ENCODE peak calls at places on chromosomes 6 and 20, in ten cellular contexts. One of them, this sample, is unnamed.

GRCh38 chr6:149273318-149273717 is 44.2 kb upstream of the TAB2 start:
- DNase-seq in ascending aorta: no peak
- DNase-seq in upper lobe of left lung: peak; percentile 62
- DNase-seq in SK-N-SH: no peak
- DNase-seq in HCT116: no peak
- DNase-seq in uterus: no peak
- DNase-seq in breast epithelium: no peak
- DNase-seq in testis: no peak
- DNase-seq in psoas muscle: no peak
- DNase-seq in PC-3: no peak
- DNase-seq in this sample: peak; percentile 33

GRCh38 chr6:46156701-46157100 is 14.1 kb downstream of the ENPP5 start:
- DNase-seq in psoas muscle: no peak
- DNase-seq in uterus: no peak
- DNase-seq in upper lobe of left lung: no peak
- DNase-seq in breast epithelium: no peak
- DNase-seq in ascending aorta: no peak
- DNase-seq in testis: no peak
- DNase-seq in SK-N-SH: no peak
- DNase-seq in PC-3: no peak
- DNase-seq in HCT116: no peak
- DNase-seq in this sample: no peak

GRCh38 chr6:148530394-148530923 is 187.8 kb downstream of the SASH1 start:
- DNase-seq in SK-N-SH: no peak
- DNase-seq in PC-3: peak; percentile 32
- DNase-seq in ascending aorta: no peak
- DNase-seq in uterus: no peak
- DNase-seq in HCT116: no peak
- DNase-seq in breast epithelium: no peak
- DNase-seq in testis: no peak
- DNase-seq in psoas muscle: no peak
- DNase-seq in upper lobe of left lung: no peak
- DNase-seq in this sample: no peak

GRCh38 chr6:103570431-103570830 is 1289.3 kb downstream of the HACE1 start:
- DNase-seq in HCT116: no peak
- DNase-seq in uterus: no peak
- DNase-seq in upper lobe of left lung: no peak
- DNase-seq in SK-N-SH: no peak
- DNase-seq in ascending aorta: no peak
- DNase-seq in PC-3: no peak
- DNase-seq in breast epithelium: no peak
- DNase-seq in testis: no peak
- DNase-seq in psoas muscle: no peak
- DNase-seq in this sample: no peak

GRCh38 chr6:82712826-82713225 is 349.2 kb downstream of the TPBG start:
- DNase-seq in breast epithelium: no peak
- DNase-seq in SK-N-SH: peak; percentile 12
- DNase-seq in psoas muscle: no peak
- DNase-seq in uterus: no peak
- DNase-seq in HCT116: no peak
- DNase-seq in ascending aorta: no peak
- DNase-seq in PC-3: peak; percentile 23
- DNase-seq in testis: no peak
- DNase-seq in upper lobe of left lung: no peak
- DNase-seq in this sample: no peak

GRCh38 chr6:31901415-31901952 is 402 bp downstream of the ZBTB12 start:
- DNase-seq in uterus: peak; percentile 77
- DNase-seq in testis: peak; percentile 66
- DNase-seq in breast epithelium: peak; percentile 40
- DNase-seq in upper lobe of left lung: peak; percentile 41
- DNase-seq in psoas muscle: peak; percentile 70
- DNase-seq in HCT116: no peak
- DNase-seq in PC-3: peak; percentile 37
- DNase-seq in ascending aorta: no peak
- DNase-seq in SK-N-SH: peak; percentile 83
- DNase-seq in this sample: peak; percentile 66

GRCh38 chr6:25411316-25411961 is 132.3 kb downstream of the CARMIL1 start:
- DNase-seq in psoas muscle: no peak
- DNase-seq in testis: no peak
- DNase-seq in upper lobe of left lung: no peak
- DNase-seq in PC-3: no peak
- DNase-seq in ascending aorta: no peak
- DNase-seq in breast epithelium: no peak
- DNase-seq in uterus: no peak
- DNase-seq in HCT116: no peak
- DNase-seq in SK-N-SH: no peak
- DNase-seq in this sample: no peak

GRCh38 chr20:25020345-25020744 is 27.8 kb upstream of the APMAP start:
- DNase-seq in breast epithelium: no peak
- DNase-seq in ascending aorta: no peak
- DNase-seq in upper lobe of left lung: peak; percentile 11
- DNase-seq in HCT116: no peak
- DNase-seq in psoas muscle: no peak
- DNase-seq in testis: no peak
- DNase-seq in PC-3: no peak
- DNase-seq in uterus: no peak
- DNase-seq in SK-N-SH: no peak
- DNase-seq in this sample: no peak

GRCh38 chr6:52346503-52346902 is 15.4 kb upstream of the PAQR8 start:
- DNase-seq in psoas muscle: no peak
- DNase-seq in uterus: no peak
- DNase-seq in upper lobe of left lung: no peak
- DNase-seq in HCT116: no peak
- DNase-seq in SK-N-SH: no peak
- DNase-seq in PC-3: peak; percentile 66
- DNase-seq in ascending aorta: no peak
- DNase-seq in testis: no peak
- DNase-seq in breast epithelium: no peak
- DNase-seq in this sample: no peak

GRCh38 chr20:63360850-63361497 is at the start of gene CHRNA4:
- DNase-seq in breast epithelium: no peak
- DNase-seq in PC-3: no peak
- DNase-seq in upper lobe of left lung: no peak
- DNase-seq in ascending aorta: no peak
- DNase-seq in uterus: no peak
- DNase-seq in HCT116: no peak
- DNase-seq in testis: no peak
- DNase-seq in psoas muscle: no peak
- DNase-seq in SK-N-SH: peak; percentile 68
- DNase-seq in this sample: peak; percentile 4

GRCh38 chr6:132919476-132919875 is 105.1 kb downstream of the RPS12 start:
- DNase-seq in uterus: peak; percentile 81
- DNase-seq in HCT116: no peak
- DNase-seq in breast epithelium: peak; percentile 32
- DNase-seq in SK-N-SH: no peak
- DNase-seq in upper lobe of left lung: peak; percentile 80
- DNase-seq in psoas muscle: peak; percentile 69
- DNase-seq in testis: peak; percentile 61
- DNase-seq in ascending aorta: no peak
- DNase-seq in PC-3: peak; percentile 70
- DNase-seq in this sample: peak; percentile 60

GRCh38 chr6:35984701-35985100 is 39.7 kb downstream of the SLC26A8 start:
- DNase-seq in ascending aorta: no peak
- DNase-seq in testis: no peak
- DNase-seq in uterus: no peak
- DNase-seq in PC-3: no peak
- DNase-seq in breast epithelium: no peak
- DNase-seq in psoas muscle: no peak
- DNase-seq in upper lobe of left lung: no peak
- DNase-seq in HCT116: no peak
- DNase-seq in SK-N-SH: no peak
- DNase-seq in this sample: no peak

GRCh38 chr20:4810446-4811019 is 88.8 kb downstream of the PRND start:
- DNase-seq in PC-3: no peak
- DNase-seq in upper lobe of left lung: no peak
- DNase-seq in breast epithelium: no peak
- DNase-seq in HCT116: no peak
- DNase-seq in testis: no peak
- DNase-seq in psoas muscle: no peak
- DNase-seq in uterus: no peak
- DNase-seq in ascending aorta: no peak
- DNase-seq in SK-N-SH: no peak
- DNase-seq in this sample: no peak
- H3K4me1 ChIP-seq in PC-3: peaks cover 10% of the 10 kb centered on the region
- H3K4me1 ChIP-seq in upper lobe of left lung: peaks cover 80% of the 10 kb centered on the region
- H3K4me1 ChIP-seq in breast epithelium: no peaks in the 10 kb centered on the region
- H3K4me1 ChIP-seq in HCT116: no peaks in the 10 kb centered on the region
- H3K4me1 ChIP-seq in testis: peaks cover 54% of the 10 kb centered on the region
- H3K4me1 ChIP-seq in psoas muscle: no peaks in the 10 kb centered on the region
- H3K4me1 ChIP-seq in uterus: peaks cover 8% of the 10 kb centered on the region
- H3K4me1 ChIP-seq in ascending aorta: peaks cover 2% of the 10 kb centered on the region
- H3K4me1 ChIP-seq in SK-N-SH: no peaks in the 10 kb centered on the region
- H3K4me1 ChIP-seq in this sample: peaks cover 98% of the 10 kb centered on the region

GRCh38 chr6:2760882-2761842 is 4.0 kb upstream of the WRNIP1 start:
- DNase-seq in breast epithelium: no peak
- DNase-seq in ascending aorta: no peak
- DNase-seq in uterus: no peak
- DNase-seq in testis: no peak
- DNase-seq in PC-3: peak; percentile 73
- DNase-seq in HCT116: no peak
- DNase-seq in SK-N-SH: no peak
- DNase-seq in upper lobe of left lung: no peak
- DNase-seq in psoas muscle: no peak
- DNase-seq in this sample: no peak
- TF ChIP-seq CTCF in breast epithelium: no peak
- TF ChIP-seq CTCF in ascending aorta: peak; percentile 34
- TF ChIP-seq CTCF in uterus: no peak
- TF ChIP-seq CTCF in testis: no peak
- TF ChIP-seq CTCF in PC-3: peak; percentile 71
- TF ChIP-seq CTCF in HCT116: peak; percentile 48
- TF ChIP-seq CTCF in SK-N-SH: peak; percentile 40
- TF ChIP-seq CTCF in upper lobe of left lung: peak; percentile 23
- TF ChIP-seq CTCF in psoas muscle: peak; percentile 60
- TF ChIP-seq CTCF in this sample: peak; percentile 31

DNA sequence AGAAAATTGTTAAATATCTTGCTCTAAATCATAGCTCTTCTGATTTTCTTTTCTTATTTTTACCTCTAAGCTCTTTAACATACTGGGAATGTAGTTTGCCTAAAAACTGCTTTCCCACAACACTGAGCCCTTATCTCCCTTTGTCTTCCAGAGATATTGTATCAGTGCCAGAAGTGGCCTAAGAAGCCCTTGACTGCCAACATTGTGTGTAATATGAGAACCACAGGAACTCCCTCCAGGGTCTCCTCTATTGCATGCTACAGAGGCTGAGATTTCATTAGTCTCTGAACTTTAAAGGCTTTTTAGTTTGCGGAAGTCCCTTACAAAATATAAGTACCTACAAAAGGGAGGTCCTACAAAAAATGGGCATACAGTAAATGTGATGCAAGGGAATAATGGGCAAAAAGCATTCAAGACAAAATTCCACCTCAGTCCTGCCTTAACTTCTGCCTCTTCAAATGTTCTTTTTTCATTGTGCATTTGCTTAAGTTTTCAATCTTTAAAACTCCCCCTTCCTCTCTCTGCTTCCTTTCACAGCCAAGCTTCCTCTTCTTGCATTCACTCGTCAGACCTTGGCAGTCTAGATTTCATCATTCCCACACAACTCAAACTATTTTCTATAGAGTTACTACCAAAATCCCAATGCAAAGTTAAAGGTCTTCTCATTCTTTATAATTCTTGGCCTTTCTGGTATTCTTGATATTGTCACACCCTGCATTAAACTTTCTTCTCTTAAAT is 76.5 kb downstream of the ADGRG6 start:
- DNase-seq in uterus: no peak
- DNase-seq in HCT116: peak; percentile 53
- DNase-seq in SK-N-SH: no peak
- DNase-seq in ascending aorta: no peak
- DNase-seq in psoas muscle: no peak
- DNase-seq in testis: peak; percentile 23
- DNase-seq in PC-3: peak; percentile 85
- DNase-seq in breast epithelium: no peak
- DNase-seq in upper lobe of left lung: peak; percentile 24
- DNase-seq in this sample: peak; percentile 19
- H3K4me1 ChIP-seq in uterus: no peaks in the 10 kb centered on the region
- H3K4me1 ChIP-seq in HCT116: peaks cover 83% of the 10 kb centered on the region
- H3K4me1 ChIP-seq in SK-N-SH: no peaks in the 10 kb centered on the region
- H3K4me1 ChIP-seq in ascending aorta: no peaks in the 10 kb centered on the region
- H3K4me1 ChIP-seq in psoas muscle: no peaks in the 10 kb centered on the region
- H3K4me1 ChIP-seq in testis: no peaks in the 10 kb centered on the region
- H3K4me1 ChIP-seq in PC-3: peaks cover 70% of the 10 kb centered on the region
- H3K4me1 ChIP-seq in breast epithelium: peaks cover 7% of the 10 kb centered on the region
- H3K4me1 ChIP-seq in upper lobe of left lung: peaks cover 36% of the 10 kb centered on the region
- H3K4me1 ChIP-seq in this sample: peaks cover 26% of the 10 kb centered on the region

GRCh38 chr20:23138226-23138625 is 52.1 kb upstream of the CD93 start:
- DNase-seq in breast epithelium: no peak
- DNase-seq in uterus: no peak
- DNase-seq in psoas muscle: no peak
- DNase-seq in upper lobe of left lung: no peak
- DNase-seq in ascending aorta: no peak
- DNase-seq in HCT116: no peak
- DNase-seq in PC-3: no peak
- DNase-seq in SK-N-SH: no peak
- DNase-seq in testis: no peak
- DNase-seq in this sample: no peak

GRCh38 chr20:23141016-23141415 is 54.9 kb upstream of the CD93 start:
- DNase-seq in upper lobe of left lung: no peak
- DNase-seq in testis: no peak
- DNase-seq in breast epithelium: no peak
- DNase-seq in uterus: no peak
- DNase-seq in HCT116: no peak
- DNase-seq in psoas muscle: no peak
- DNase-seq in PC-3: no peak
- DNase-seq in SK-N-SH: no peak
- DNase-seq in ascending aorta: no peak
- DNase-seq in this sample: no peak

GRCh38 chr20:23139524-23139923 is 53.4 kb upstream of the CD93 start:
- DNase-seq in psoas muscle: no peak
- DNase-seq in ascending aorta: no peak
- DNase-seq in breast epithelium: no peak
- DNase-seq in upper lobe of left lung: no peak
- DNase-seq in SK-N-SH: no peak
- DNase-seq in uterus: no peak
- DNase-seq in testis: no peak
- DNase-seq in PC-3: no peak
- DNase-seq in HCT116: no peak
- DNase-seq in this sample: no peak

GRCh38 chr20:23136893-23137745 is 51.0 kb upstream of the CD93 start:
- DNase-seq in breast epithelium: no peak
- DNase-seq in upper lobe of left lung: peak; percentile 19
- DNase-seq in PC-3: no peak
- DNase-seq in uterus: no peak
- DNase-seq in psoas muscle: peak; percentile 89
- DNase-seq in HCT116: no peak
- DNase-seq in testis: no peak
- DNase-seq in SK-N-SH: no peak
- DNase-seq in ascending aorta: no peak
- DNase-seq in this sample: no peak

DNA sequence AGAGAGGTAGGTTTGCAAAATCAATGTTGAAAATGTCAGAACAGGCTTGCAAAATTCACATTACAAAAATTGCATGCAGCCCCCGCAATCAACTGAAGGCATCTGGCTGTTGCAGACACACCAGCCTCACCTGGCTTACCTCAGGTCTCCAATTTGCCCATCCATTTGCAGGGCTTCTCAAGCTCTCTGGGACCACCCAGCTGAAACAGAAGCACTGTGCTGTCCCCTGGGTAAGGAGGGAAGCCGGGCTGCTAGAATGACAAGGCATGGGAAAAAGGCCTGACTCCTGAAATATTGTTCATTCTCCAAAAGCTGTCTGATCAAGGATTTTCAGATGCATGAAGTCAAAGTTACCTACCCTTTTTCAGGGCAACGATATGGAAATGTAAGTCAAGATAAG is 52.6 kb upstream of the CD93 start:
- DNase-seq in psoas muscle: no peak
- DNase-seq in testis: no peak
- DNase-seq in uterus: no peak
- DNase-seq in ascending aorta: no peak
- DNase-seq in HCT116: no peak
- DNase-seq in breast epithelium: no peak
- DNase-seq in upper lobe of left lung: no peak
- DNase-seq in PC-3: no peak
- DNase-seq in SK-N-SH: no peak
- DNase-seq in this sample: no peak
- TF ChIP-seq CTCF in psoas muscle: no peak
- TF ChIP-seq CTCF in testis: no peak
- TF ChIP-seq CTCF in uterus: no peak
- TF ChIP-seq CTCF in ascending aorta: no peak
- TF ChIP-seq CTCF in HCT116: no peak
- TF ChIP-seq CTCF in breast epithelium: no peak
- TF ChIP-seq CTCF in upper lobe of left lung: no peak
- TF ChIP-seq CTCF in PC-3: no peak
- TF ChIP-seq CTCF in SK-N-SH: no peak
- TF ChIP-seq CTCF in this sample: no peak

This sample was measured in heart right ventricle.